ENCODE peak calls at places on chromosomes 7 and 10, in four cellular contexts. N is lower leg skin, S is amniotic epithelial cell, W is hepatic stellate cell. F is an unnamed sample.

GRCh38 chr10:98295401-98295811 is 27.4 kb upstream of the LOXL4 start:
- DNase-seq in N (peak; percentile 79), S (no peak), W (no peak), F (no peak)

GRCh38 chr7:19116121-19117080 is 1.0 kb downstream of the TWIST1 start:
- DNase-seq in N (peak; percentile 86), S (peak; percentile 58), W (peak; percentile 54), F (peak; percentile 75)

GRCh38 chr7:2355079-2356008 is 717 bp downstream of the EIF3B start:
- DNase-seq in N (no peak), S (no peak), W (peak; percentile 31), F (no peak)

GRCh38 chr10:60260321-60260720 is 129.4 kb downstream of the ANK3 start:
- DNase-seq in N (no peak), S (no peak), W (no peak), F (no peak)

GRCh38 chr7:127107601-127108007 is 145.1 kb downstream of the GRM8 start:
- DNase-seq in N (no peak), S (peak; percentile 42), W (no peak), F (peak; percentile 4)

GRCh38 chr10:71945819-71946474 is 18.2 kb upstream of the CHST3 start:
- DNase-seq in N (peak; percentile 50), S (peak; percentile 28), W (no peak), F (no peak)

GRCh38 chr10:117911684-117912083 is 135.1 kb downstream of the RAB11FIP2 start:
- DNase-seq in N (no peak), S (no peak), W (no peak), F (no peak)

GRCh38 chr7:83469491-83469890 is 179.4 kb downstream of the SEMA3E start:
- DNase-seq in N (no peak), S (no peak), W (no peak), F (no peak)

GRCh38 chr7:87702326-87702725 is 74.1 kb downstream of the RUNDC3B start:
- DNase-seq in N (no peak), S (peak; percentile 17), W (no peak), F (peak; percentile 79)

GRCh38 chr10:71690094-71690720 is 29.4 kb downstream of the C10orf105 start:
- DNase-seq in N (no peak), S (no peak), W (no peak), F (no peak)

GRCh38 chr10:3389093-3389492 is 216.5 kb upstream of the PITRM1 start:
- DNase-seq in N (no peak), S (peak; percentile 32), W (no peak), F (no peak)

GRCh38 chr10:131843881-131844284 is 56.9 kb upstream of the PPP2R2D start:
- DNase-seq in N (peak; percentile 75), S (no peak), W (no peak), F (no peak)

GRCh38 chr7:22885824-22886255 is 63.2 kb upstream of the TOMM7 start:
- DNase-seq in N (no peak), S (no peak), W (peak; percentile 11), F (no peak)

GRCh38 chr7:54796853-54797252 is 37.8 kb upstream of the SEC61G start:
- DNase-seq in N (no peak), S (no peak), W (no peak), F (no peak)

GRCh38 chr7:45978010-45978681 is 57.1 kb upstream of the IGFBP3 start:
- DNase-seq in N (peak; percentile 46), S (peak; percentile 92), W (peak; percentile 94), F (peak; percentile 98)

GRCh38 chr10:91104185-91105041 is 116.0 kb upstream of the PCGF5 start:
- DNase-seq in N (no peak), S (no peak), W (no peak), F (no peak)

GRCh38 chr10:24724381-24725228 is 918 bp upstream of the ARHGAP21 start:
- DNase-seq in N (peak; percentile 100), S (peak; percentile 94), W (peak; percentile 98), F (peak; percentile 92)

GRCh38 chr7:99267530-99268360 is 4.9 kb upstream of the MYH16 start:
- DNase-seq in N (no peak), S (peak; percentile 77), W (peak; percentile 93), F (peak; percentile 86)

GRCh38 chr10:120833222-120833928 is 17.8 kb upstream of the WDR11 start:
- DNase-seq in N (no peak), S (no peak), W (no peak), F (no peak)

GRCh38 chr7:50303894-50304157 is 690 bp upstream of the IKZF1 start:
- DNase-seq in N (peak; percentile 76), S (no peak), W (no peak), F (no peak)

GRCh38 chr10:29862926-29863614 is 196.3 kb downstream of the JCAD start:
- DNase-seq in N (no peak), S (peak; percentile 55), W (no peak), F (no peak)

GRCh38 chr10:11165591-11166543 is 148.2 kb downstream of the CELF2 start:
- DNase-seq in N (peak; percentile 94), S (no peak), W (no peak), F (peak; percentile 13)

GRCh38 chr7:15686957-15687644 is 618 bp upstream of the MEOX2 start:
- DNase-seq in N (peak; percentile 87), S (no peak), W (peak; percentile 11), F (no peak)

F was measured in NCI-H226.